ENCODE peak calls at places on chromosomes 3 and 15, in seven cellular contexts. One of them, this sample, is unnamed.

GRCh38 chr3:126956361-126956760 is 26.6 kb upstream of the PLXNA1 start:
- DNase-seq in BE2C: no peak
- DNase-seq in A549: no peak
- DNase-seq in KG1: no peak
- DNase-seq in sigmoid colon: peak; percentile 24
- DNase-seq in ELF-1: no peak
- DNase-seq in adipocyte: no peak
- DNase-seq in this sample: no peak

GRCh38 chr3:46902188-46902631 is 24.7 kb downstream of the PTH1R start:
- DNase-seq in ELF-1: no peak
- DNase-seq in adipocyte: no peak
- DNase-seq in A549: no peak
- DNase-seq in BE2C: no peak
- DNase-seq in KG1: no peak
- DNase-seq in sigmoid colon: no peak
- DNase-seq in this sample: no peak

GRCh38 chr3:126129408-126129891 is 45.5 kb upstream of the SLC41A3 start:
- DNase-seq in BE2C: peak; percentile 7
- DNase-seq in sigmoid colon: peak; percentile 73
- DNase-seq in A549: no peak
- DNase-seq in ELF-1: no peak
- DNase-seq in adipocyte: no peak
- DNase-seq in KG1: no peak
- DNase-seq in this sample: peak; percentile 80

GRCh38 chr3:126431103-126431534 is 36.4 kb downstream of the CFAP100 start:
- DNase-seq in KG1: no peak
- DNase-seq in sigmoid colon: no peak
- DNase-seq in A549: no peak
- DNase-seq in adipocyte: no peak
- DNase-seq in ELF-1: no peak
- DNase-seq in BE2C: no peak
- DNase-seq in this sample: no peak

GRCh38 chr3:177557561-177557960 is 360.3 kb upstream of the TBL1XR1 start:
- DNase-seq in KG1: no peak
- DNase-seq in adipocyte: no peak
- DNase-seq in ELF-1: no peak
- DNase-seq in BE2C: no peak
- DNase-seq in A549: no peak
- DNase-seq in sigmoid colon: no peak
- DNase-seq in this sample: no peak

GRCh38 chr15:33154366-33155166 is 39.9 kb downstream of the FMN1 start:
- DNase-seq in BE2C: no peak
- DNase-seq in KG1: no peak
- DNase-seq in sigmoid colon: peak; percentile 76
- DNase-seq in ELF-1: no peak
- DNase-seq in A549: no peak
- DNase-seq in adipocyte: peak; percentile 49
- DNase-seq in this sample: no peak

GRCh38 chr3:177385831-177386301 is 188.6 kb upstream of the TBL1XR1 start:
- DNase-seq in BE2C: no peak
- DNase-seq in A549: no peak
- DNase-seq in sigmoid colon: no peak
- DNase-seq in KG1: no peak
- DNase-seq in adipocyte: peak; percentile 54
- DNase-seq in ELF-1: no peak
- DNase-seq in this sample: no peak

GRCh38 chr3:111392911-111393351 is 149.1 kb upstream of the CD96 start:
- DNase-seq in BE2C: no peak
- DNase-seq in sigmoid colon: no peak
- DNase-seq in A549: peak; percentile 46
- DNase-seq in adipocyte: no peak
- DNase-seq in ELF-1: no peak
- DNase-seq in KG1: no peak
- DNase-seq in this sample: no peak

GRCh38 chr3:66138336-66139234 is 82.2 kb upstream of the SLC25A26 start:
- DNase-seq in ELF-1: peak; percentile 69
- DNase-seq in KG1: no peak
- DNase-seq in A549: peak; percentile 63
- DNase-seq in adipocyte: peak; percentile 88
- DNase-seq in BE2C: peak; percentile 74
- DNase-seq in sigmoid colon: peak; percentile 69
- DNase-seq in this sample: no peak

GRCh38 chr3:121531269-121531668 is 14.5 kb downstream of the POLQ start:
- DNase-seq in adipocyte: no peak
- DNase-seq in A549: no peak
- DNase-seq in sigmoid colon: no peak
- DNase-seq in ELF-1: no peak
- DNase-seq in BE2C: no peak
- DNase-seq in KG1: no peak
- DNase-seq in this sample: no peak

GRCh38 chr3:42595682-42596081 is 4.8 kb upstream of the NKTR start:
- DNase-seq in A549: no peak
- DNase-seq in sigmoid colon: no peak
- DNase-seq in KG1: no peak
- DNase-seq in adipocyte: no peak
- DNase-seq in BE2C: no peak
- DNase-seq in ELF-1: no peak
- DNase-seq in this sample: no peak

GRCh38 chr15:49215768-49216739 is 46.0 kb downstream of the GALK2 start:
- DNase-seq in sigmoid colon: no peak
- DNase-seq in A549: peak; percentile 19
- DNase-seq in adipocyte: no peak
- DNase-seq in BE2C: peak; percentile 73
- DNase-seq in ELF-1: peak; percentile 24
- DNase-seq in KG1: no peak
- DNase-seq in this sample: no peak

GRCh38 chr3:27535809-27536392 is 51.7 kb upstream of the SLC4A7 start:
- DNase-seq in A549: peak; percentile 75
- DNase-seq in KG1: no peak
- DNase-seq in BE2C: no peak
- DNase-seq in adipocyte: peak; percentile 64
- DNase-seq in ELF-1: no peak
- DNase-seq in sigmoid colon: no peak
- DNase-seq in this sample: no peak

GRCh38 chr3:170563712-170564423 is 22.0 kb downstream of the SLC7A14 start:
- DNase-seq in BE2C: peak; percentile 46
- DNase-seq in adipocyte: peak; percentile 48
- DNase-seq in KG1: no peak
- DNase-seq in sigmoid colon: no peak
- DNase-seq in A549: no peak
- DNase-seq in ELF-1: no peak
- DNase-seq in this sample: no peak